ENCODE peak calls at places on chromosomes 4 and X, in four cellular contexts. One of them, this sample, is unnamed.

GRCh38 chr4:12928751-12929150 is 555.4 kb downstream of the RAB28 start:
- DNase-seq in colonic mucosa: no peak
- DNase-seq in HCT116: no peak
- DNase-seq in breast epithelium: no peak
- DNase-seq in this sample: no peak

GRCh38 chr4:153467154-153467896 is 1.2 kb downstream of the TMEM131L start:
- DNase-seq in HCT116: peak
- DNase-seq in breast epithelium: peak
- DNase-seq in colonic mucosa: peak
- DNase-seq in this sample: peak

GRCh38 chrX:109954333-109954732 is 48.6 kb upstream of the TMEM164 start:
- DNase-seq in colonic mucosa: no peak
- DNase-seq in breast epithelium: no peak
- DNase-seq in HCT116: no peak
- DNase-seq in this sample: no peak

GRCh38 chr4:108031427-108032083 is 41.9 kb downstream of the HADH start:
- DNase-seq in HCT116: no peak
- DNase-seq in colonic mucosa: no peak
- DNase-seq in breast epithelium: no peak
- DNase-seq in this sample: no peak

GRCh38 chr4:158903472-158904043 is 134.7 kb downstream of the FNIP2 start:
- DNase-seq in colonic mucosa: no peak
- DNase-seq in HCT116: no peak
- DNase-seq in breast epithelium: no peak
- DNase-seq in this sample: no peak

GRCh38 chrX:151724563-151725337 is 8.9 kb downstream of the FATE1 start:
- DNase-seq in breast epithelium: peak
- DNase-seq in HCT116: no peak
- DNase-seq in colonic mucosa: no peak
- DNase-seq in this sample: no peak

GRCh38 chrX:49129427-49129826 is 5.9 kb upstream of the GPKOW start:
- DNase-seq in colonic mucosa: no peak
- DNase-seq in breast epithelium: no peak
- DNase-seq in HCT116: no peak
- DNase-seq in this sample: no peak

GRCh38 chrX:72002886-72003285 is 92.2 kb downstream of the NHSL2 start:
- DNase-seq in HCT116: no peak
- DNase-seq in breast epithelium: no peak
- DNase-seq in colonic mucosa: no peak
- DNase-seq in this sample: no peak

GRCh38 chrX:6226053-6226645 is 2.5 kb downstream of the NLGN4X start:
- DNase-seq in colonic mucosa: no peak
- DNase-seq in HCT116: no peak
- DNase-seq in breast epithelium: no peak
- DNase-seq in this sample: peak

GRCh38 chr4:94368459-94368858 is 25.8 kb upstream of the HPGDS start:
- DNase-seq in breast epithelium: no peak
- DNase-seq in HCT116: no peak
- DNase-seq in colonic mucosa: no peak
- DNase-seq in this sample: no peak
- TF ChIP-seq CTCF in breast epithelium: no peak
- TF ChIP-seq CTCF in HCT116: no peak
- TF ChIP-seq CTCF in colonic mucosa: no peak
- TF ChIP-seq CTCF in this sample: no peak

GRCh38 chr4:42280327-42281095 is 116.8 kb upstream of the SHISA3 start:
- DNase-seq in HCT116: peak
- DNase-seq in colonic mucosa: no peak
- DNase-seq in breast epithelium: no peak
- DNase-seq in this sample: peak
- TF ChIP-seq CTCF in HCT116: peak
- TF ChIP-seq CTCF in colonic mucosa: peak
- TF ChIP-seq CTCF in breast epithelium: no peak
- TF ChIP-seq CTCF in this sample: peak

GRCh38 chr4:157291071-157291470 is 70.5 kb downstream of the GRIA2 start:
- DNase-seq in colonic mucosa: no peak
- DNase-seq in HCT116: no peak
- DNase-seq in breast epithelium: no peak
- DNase-seq in this sample: no peak
- TF ChIP-seq CTCF in colonic mucosa: no peak
- TF ChIP-seq CTCF in HCT116: no peak
- TF ChIP-seq CTCF in breast epithelium: no peak
- TF ChIP-seq CTCF in this sample: no peak

GRCh38 chrX:18422325-18422724 is 3.1 kb upstream of the CDKL5 start:
- DNase-seq in colonic mucosa: no peak
- DNase-seq in breast epithelium: no peak
- DNase-seq in HCT116: no peak
- DNase-seq in this sample: no peak
- TF ChIP-seq CTCF in colonic mucosa: no peak
- TF ChIP-seq CTCF in breast epithelium: no peak
- TF ChIP-seq CTCF in HCT116: no peak
- TF ChIP-seq CTCF in this sample: no peak

GRCh38 chrX:16712116-16712824 is at the start of gene CTPS2:
- DNase-seq in HCT116: no peak
- DNase-seq in breast epithelium: peak
- DNase-seq in colonic mucosa: peak
- DNase-seq in this sample: peak
- TF ChIP-seq CTCF in HCT116: no peak
- TF ChIP-seq CTCF in breast epithelium: no peak
- TF ChIP-seq CTCF in colonic mucosa: no peak
- TF ChIP-seq CTCF in this sample: no peak